ENCODE peak calls at places on chromosomes 12 and 14, in eight cellular contexts. P, S, W, I, N, Y, Z and E are unnamed samples.
A peak's percentile ranks its signal among the peaks of the same experiment; 100 is the strongest.

GRCh38 chr12:119061208-119061796 is 80.0 kb downstream of the SRRM4 start:
- DNase-seq in N (peak; percentile 23), Z (no peak), I (peak; percentile 77), S (no peak), W (peak; percentile 62), Y (peak; percentile 77), P (no peak), E (no peak)

GRCh38 chr14:51726166-51726899 is 74.6 kb downstream of the FRMD6 start:
- DNase-seq in P (no peak), I (no peak), S (no peak), W (no peak), Z (no peak), Y (no peak), N (no peak), E (no peak)

GRCh38 chr12:89085421-89085820 is 266.9 kb downstream of the DUSP6 start:
- DNase-seq in N (no peak), Z (no peak), W (no peak), Y (no peak), P (no peak), S (no peak), I (peak; percentile 40), E (no peak)

GRCh38 chr12:31227401-31227981 is 98.5 kb downstream of the SINHCAF start:
- DNase-seq in W (no peak), Z (no peak), Y (no peak), S (no peak), N (no peak), I (no peak), P (no peak), E (no peak)

GRCh38 chr14:99937475-99938244 is 127.6 kb upstream of the EVL start:
- DNase-seq in Y (no peak), I (no peak), N (no peak), P (no peak), Z (no peak), W (no peak), S (no peak), E (no peak)

GRCh38 chr14:93050761-93051160 is 65.0 kb downstream of the ITPK1 start:
- DNase-seq in P (no peak), S (no peak), N (no peak), I (no peak), Z (no peak), Y (no peak), W (no peak), E (no peak)

GRCh38 chr12:117724545-117724944 is 244.2 kb downstream of the KSR2 start:
- DNase-seq in W (no peak), Y (no peak), I (no peak), N (no peak), Z (no peak), S (no peak), P (no peak), E (no peak)

GRCh38 chr14:23154876-23155587 is 28.4 kb downstream of the SLC7A8 start:
- DNase-seq in S (peak; percentile 96), I (peak; percentile 89), N (peak; percentile 86), P (no peak), Y (peak; percentile 90), Z (peak; percentile 95), W (peak; percentile 89), E (no peak)

GRCh38 chr12:53500119-53500775 is 836 bp upstream of the TARBP2 start:
- DNase-seq in Z (peak; percentile 93), S (peak; percentile 92), W (peak; percentile 50), Y (peak; percentile 71), P (no peak), N (peak; percentile 79), I (peak; percentile 73), E (no peak)

GRCh38 chr14:79265366-79265765 is 945.9 kb downstream of the DIO2 start:
- DNase-seq in I (no peak), P (no peak), Y (no peak), Z (no peak), W (no peak), S (no peak), N (no peak), E (no peak)

GRCh38 chr12:94615284-94616216 is 34.8 kb downstream of the TMCC3 start:
- DNase-seq in Z (no peak), N (peak; percentile 37), W (peak; percentile 79), Y (peak; percentile 31), I (peak; percentile 36), S (no peak), P (no peak), E (no peak)

GRCh38 chr12:125092108-125092871 is 27.1 kb downstream of the AACS start:
- DNase-seq in I (peak; percentile 66), S (no peak), N (no peak), W (no peak), P (no peak), Y (no peak), Z (no peak), E (no peak)

GRCh38 chr12:79001404-79001803 is 136.8 kb downstream of the SYT1 start:
- DNase-seq in W (no peak), S (no peak), N (no peak), P (no peak), Z (no peak), Y (no peak), I (no peak), E (no peak)

GRCh38 chr12:75684678-75685620 is 173.5 kb upstream of the KRR1 start:
- DNase-seq in S (no peak), P (no peak), N (no peak), I (no peak), W (no peak), Z (no peak), Y (no peak), E (no peak)

GRCh38 chr14:77409131-77409533 is 14.2 kb downstream of the NOXRED1 start:
- DNase-seq in I (no peak), Z (no peak), W (no peak), Y (no peak), N (no peak), S (no peak), P (no peak), E (no peak)

GRCh38 chr14:81400852-81401251 is 728 bp upstream of the STON2 start:
- DNase-seq in N (no peak), I (peak; percentile 56), S (peak; percentile 86), Z (peak; percentile 88), P (no peak), W (peak; percentile 42), Y (peak; percentile 76), E (no peak)

GRCh38 chr14:74257078-74257987 is 18.1 kb downstream of the VSX2 start:
- DNase-seq in N (peak; percentile 36), P (peak; percentile 65), I (peak; percentile 56), S (no peak), W (peak; percentile 44), Z (no peak), Y (peak; percentile 48), E (peak; percentile 30)

GRCh38 chr12:67239061-67239460 is 30.1 kb upstream of the CAND1 start:
- DNase-seq in W (no peak), Y (no peak), Z (no peak), S (no peak), P (no peak), N (no peak), I (no peak), E (no peak)

GRCh38 chr14:71403673-71404072 is 496.4 kb downstream of the PCNX1 start:
- DNase-seq in P (peak; percentile 36), I (no peak), Z (no peak), Y (no peak), N (no peak), S (no peak), W (no peak), E (no peak)

GRCh38 chr14:51394804-51395203 is 154.8 kb downstream of the TMX1 start:
- DNase-seq in N (no peak), I (no peak), Y (no peak), Z (no peak), S (no peak), P (no peak), W (no peak), E (no peak)

GRCh38 chr14:75254381-75254821 is 24.2 kb upstream of the FOS start:
- DNase-seq in P (no peak), I (peak; percentile 45), Z (no peak), S (peak; percentile 80), Y (no peak), N (no peak), W (peak; percentile 77), E (no peak)

GRCh38 chr14:31229638-31230229 is 22.1 kb upstream of the HECTD1 start:
- DNase-seq in N (peak; percentile 58), I (peak; percentile 72), Y (peak; percentile 23), Z (peak; percentile 78), P (no peak), S (peak; percentile 72), W (peak; percentile 86), E (no peak)
- H3K27ac ChIP-seq in N (no peak overlapping the region), I (peak overlapping the region; percentile 38), Y (no peak overlapping the region), Z (no peak overlapping the region), P (no peak overlapping the region), S (no peak overlapping the region), W (peak overlapping the region; percentile 79), E (no peak overlapping the region)

GRCh38 chr12:71157601-71158233 is at the start of gene TSPAN8:
- DNase-seq in W (peak; percentile 66), S (no peak), I (no peak), P (no peak), Z (no peak), N (no peak), Y (peak; percentile 32), E (no peak)
- H3K4me3 ChIP-seq in W (peak within 1 kb of the TSS; percentile 29), S (peak within 1 kb of the TSS; percentile 51), I (no peak within 1 kb of the TSS), P (no peak within 1 kb of the TSS), Z (peak within 1 kb of the TSS; percentile 6), N (peak within 1 kb of the TSS; percentile 11), Y (no peak within 1 kb of the TSS), E (no peak within 1 kb of the TSS)

GRCh38 chr12:51676875-51677274 is 85.8 kb downstream of the SCN8A start:
- DNase-seq in Y (no peak), P (no peak), Z (no peak), I (no peak), N (no peak), W (no peak), S (no peak), E (no peak)
- H3K27ac ChIP-seq in Y (no peak overlapping the region), P (no peak overlapping the region), Z (no peak overlapping the region), I (no peak overlapping the region), N (no peak overlapping the region), W (no peak overlapping the region), S (no peak overlapping the region), E (no peak overlapping the region)

GRCh38 chr12:112841891-112842290 is 50.3 kb downstream of the RPH3A start:
- DNase-seq in N (no peak), S (no peak), Z (no peak), Y (no peak), I (no peak), P (no peak), W (no peak), E (no peak)

GRCh38 chr12:112841240-112841639 is 49.7 kb downstream of the RPH3A start:
- DNase-seq in Z (no peak), P (no peak), S (no peak), I (no peak), W (no peak), N (no peak), Y (no peak), E (no peak)

GRCh38 chr12:112844814-112845565 is 53.4 kb downstream of the RPH3A start:
- DNase-seq in Y (no peak), P (no peak), N (no peak), I (no peak), Z (no peak), S (no peak), W (no peak), E (no peak)

GRCh38 chr12:112842441-112842840 is 50.9 kb downstream of the RPH3A start:
- DNase-seq in W (no peak), S (no peak), P (no peak), Z (no peak), I (no peak), Y (no peak), N (no peak), E (no peak)

DNA sequence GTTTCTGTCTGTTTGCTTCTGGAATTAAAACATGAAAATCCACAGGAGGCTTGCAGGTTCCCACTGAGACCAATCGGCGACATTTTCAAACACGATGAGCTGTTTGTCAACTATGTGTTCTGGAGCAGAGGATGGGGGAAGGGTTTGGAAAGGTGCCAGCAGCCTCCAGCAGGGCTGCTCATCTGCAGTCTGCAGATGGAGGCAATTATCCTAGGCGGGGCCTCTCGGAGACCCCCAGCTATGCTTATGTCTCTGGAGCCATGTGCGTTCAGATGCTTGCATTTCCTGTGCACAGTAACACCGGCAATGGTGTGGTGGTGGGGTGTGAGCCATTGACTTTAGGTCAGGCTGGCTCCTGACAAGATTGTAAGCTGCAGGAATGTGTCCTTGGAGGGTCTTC is 51.7 kb downstream of the RPH3A start:
- DNase-seq in P (no peak), W (no peak), I (no peak), Y (no peak), S (no peak), N (no peak), Z (no peak), E (no peak)
- H3K4me3 ChIP-seq in P (no peak overlapping the region), W (no peak overlapping the region), I (no peak overlapping the region), Y (no peak overlapping the region), S (no peak overlapping the region), N (no peak overlapping the region), Z (no peak overlapping the region), E (no peak overlapping the region)